ENCODE peak calls at places on chromosome 7, in eight cellular contexts. T is ELF-1, E is NCI-H1092 treated with DMSO at 0.1 percent for 48 hours, I is GF-D8, Y is putamen, J is AG09319, U is foreskin fibroblast, P is hepatocyte. Z is an unnamed sample.

GRCh38 chr7:31814187-31814586 is 127.2 kb downstream of the PPP1R17 start:
- DNase-seq in T (no peak), E (no peak), I (no peak), Y (no peak), J (no peak), U (no peak), P (no peak), Z (no peak)

GRCh38 chr7:16891338-16891737 is 9.6 kb upstream of the AGR3 start:
- DNase-seq in T (no peak), E (peak), I (no peak), Y (peak), J (peak), U (peak), P (peak), Z (no peak)

GRCh38 chr7:147012670-147013069 is 896.1 kb downstream of the CNTNAP2 start:
- DNase-seq in T (no peak), E (no peak), I (no peak), Y (no peak), J (no peak), U (no peak), P (no peak), Z (no peak)

GRCh38 chr7:22584179-22584578 is 84.2 kb upstream of the STEAP1B start:
- DNase-seq in T (no peak), E (no peak), I (no peak), Y (no peak), J (no peak), U (no peak), P (no peak), Z (no peak)

GRCh38 chr7:15461576-15461975 is 100.2 kb downstream of the AGMO start:
- DNase-seq in T (no peak), E (no peak), I (no peak), Y (no peak), J (peak), U (peak), P (peak), Z (no peak)

GRCh38 chr7:17674956-17675300 is 265.4 kb downstream of the SNX13 start:
- DNase-seq in T (no peak), E (no peak), I (no peak), Y (no peak), J (no peak), U (no peak), P (peak), Z (no peak)

GRCh38 chr7:16189026-16189715 is 232.2 kb downstream of the CRPPA start:
- DNase-seq in T (no peak), E (no peak), I (no peak), Y (no peak), J (peak), U (peak), P (no peak), Z (no peak)

GRCh38 chr7:42105541-42106349 is 131.3 kb downstream of the GLI3 start:
- DNase-seq in T (no peak), E (no peak), I (no peak), Y (no peak), J (no peak), U (no peak), P (no peak), Z (no peak)

GRCh38 chr7:19215421-19215820 is 70.2 kb upstream of the FERD3L start:
- DNase-seq in T (no peak), E (no peak), I (no peak), Y (no peak), J (peak), U (peak), P (peak), Z (no peak)

GRCh38 chr7:45188736-45189135 is 31.1 kb downstream of the RAMP3 start:
- DNase-seq in T (no peak), E (no peak), I (no peak), Y (no peak), J (no peak), U (no peak), P (no peak), Z (no peak)